ENCODE peak calls at places on chromosomes 6 and 20, in eight cellular contexts. I, K, E, A, S, Y, G and C are unnamed samples.

GRCh38 chr6:155770313-155770712 is 314.7 kb upstream of the NOX3 start:
- DNase-seq in G (no peak), I (no peak), E (no peak), A (no peak), S (no peak), K (no peak), Y (no peak), C (no peak)

GRCh38 chr20:33664085-33664761 is 2.1 kb downstream of the C20orf144 start:
- DNase-seq in I (no peak), S (no peak), A (no peak), Y (no peak), E (peak; percentile 62), G (no peak), K (no peak), C (no peak)

GRCh38 chr6:161434331-161434730 is 160.5 kb upstream of the AGPAT4 start:
- DNase-seq in G (no peak), K (no peak), S (no peak), I (no peak), A (no peak), Y (no peak), E (no peak), C (no peak)

GRCh38 chr6:157169186-157169585 is 154.1 kb downstream of the TMEM242 start:
- DNase-seq in I (no peak), S (no peak), K (no peak), Y (no peak), G (no peak), A (no peak), E (no peak), C (no peak)

GRCh38 chr6:18276610-18277009 is 12.3 kb upstream of the DEK start:
- DNase-seq in K (no peak), I (no peak), A (no peak), G (no peak), S (no peak), E (peak; percentile 76), Y (no peak), C (no peak)

GRCh38 chr20:14521016-14521415 is 183.6 kb upstream of the FLRT3 start:
- DNase-seq in I (no peak), S (no peak), E (no peak), A (no peak), G (no peak), Y (no peak), K (no peak), C (no peak)

GRCh38 chr6:16302721-16303552 is 64.5 kb downstream of the GMPR start:
- DNase-seq in E (peak; percentile 69), K (no peak), G (no peak), S (no peak), I (no peak), A (no peak), Y (no peak), C (no peak)

GRCh38 chr6:126071000-126071647 is 84.8 kb downstream of the TRMT11 start:
- DNase-seq in I (no peak), Y (no peak), E (no peak), A (no peak), G (no peak), S (no peak), K (no peak), C (no peak)

GRCh38 chr6:164098857-164099534 is 684.5 kb downstream of the QKI start:
- DNase-seq in A (peak; percentile 40), K (no peak), G (no peak), Y (no peak), S (no peak), I (no peak), E (no peak), C (no peak)

GRCh38 chr20:22949710-22950109 is 85.4 kb upstream of the SSTR4 start:
- DNase-seq in K (no peak), S (no peak), E (no peak), Y (no peak), G (no peak), A (no peak), I (no peak), C (no peak)

GRCh38 chr6:83948851-83949250 is 84.7 kb upstream of the MRAP2 start:
- DNase-seq in K (no peak), S (no peak), A (no peak), E (no peak), I (no peak), Y (no peak), G (no peak), C (no peak)

GRCh38 chr6:470051-470900 is 78.7 kb downstream of the IRF4 start:
- DNase-seq in S (no peak), K (no peak), Y (no peak), E (no peak), A (no peak), G (no peak), I (no peak), C (no peak)